ENCODE peak calls at places on chromosomes 3 and 15, in seven cellular contexts. One of them, this sample, is unnamed.

GRCh38 chr15:78527325-78527724 is 12.9 kb upstream of the PSMA4 start:
- DNase-seq in brain microvascular endothelial cell: no peak
- DNase-seq in Ammon's horn: no peak
- DNase-seq in DMS153: no peak
- DNase-seq in AG08396: no peak
- DNase-seq in GM23248: no peak
- DNase-seq in stimulated activated CD4-positive, alpha-beta T cell treated with anti-CD3 and anti-CD28 coated beads, Interleukin-2, amount 100 ng/mL, for 48 hours: no peak
- DNase-seq in this sample: no peak

GRCh38 chr3:119695480-119695879 is 7.3 kb upstream of the CFAP91 start:
- DNase-seq in GM23248: peak; percentile 30
- DNase-seq in AG08396: peak; percentile 13
- DNase-seq in stimulated activated CD4-positive, alpha-beta T cell treated with anti-CD3 and anti-CD28 coated beads, Interleukin-2, amount 100 ng/mL, for 48 hours: no peak
- DNase-seq in DMS153: no peak
- DNase-seq in brain microvascular endothelial cell: no peak
- DNase-seq in Ammon's horn: no peak
- DNase-seq in this sample: peak; percentile 17

GRCh38 chr15:38680780-38681179 is 116.2 kb upstream of the RASGRP1 start:
- DNase-seq in GM23248: no peak
- DNase-seq in DMS153: no peak
- DNase-seq in Ammon's horn: no peak
- DNase-seq in brain microvascular endothelial cell: no peak
- DNase-seq in stimulated activated CD4-positive, alpha-beta T cell treated with anti-CD3 and anti-CD28 coated beads, Interleukin-2, amount 100 ng/mL, for 48 hours: no peak
- DNase-seq in AG08396: no peak
- DNase-seq in this sample: no peak

GRCh38 chr3:8851703-8852102 is 82.3 kb upstream of the OXTR start:
- DNase-seq in GM23248: peak; percentile 79
- DNase-seq in stimulated activated CD4-positive, alpha-beta T cell treated with anti-CD3 and anti-CD28 coated beads, Interleukin-2, amount 100 ng/mL, for 48 hours: no peak
- DNase-seq in brain microvascular endothelial cell: peak; percentile 87
- DNase-seq in Ammon's horn: no peak
- DNase-seq in AG08396: peak; percentile 80
- DNase-seq in DMS153: no peak
- DNase-seq in this sample: peak; percentile 74

GRCh38 chr3:14592836-14593235 is 52.7 kb upstream of the GRIP2 start:
- DNase-seq in DMS153: no peak
- DNase-seq in AG08396: no peak
- DNase-seq in brain microvascular endothelial cell: no peak
- DNase-seq in GM23248: no peak
- DNase-seq in Ammon's horn: no peak
- DNase-seq in stimulated activated CD4-positive, alpha-beta T cell treated with anti-CD3 and anti-CD28 coated beads, Interleukin-2, amount 100 ng/mL, for 48 hours: no peak
- DNase-seq in this sample: no peak

GRCh38 chr15:57747206-57747605 is 40.7 kb downstream of the POLR2M start:
- DNase-seq in Ammon's horn: no peak
- DNase-seq in brain microvascular endothelial cell: no peak
- DNase-seq in AG08396: no peak
- DNase-seq in stimulated activated CD4-positive, alpha-beta T cell treated with anti-CD3 and anti-CD28 coated beads, Interleukin-2, amount 100 ng/mL, for 48 hours: no peak
- DNase-seq in DMS153: no peak
- DNase-seq in GM23248: no peak
- DNase-seq in this sample: no peak

GRCh38 chr3:195064300-195064931 is 206.5 kb downstream of the XXYLT1 start:
- DNase-seq in Ammon's horn: no peak
- DNase-seq in stimulated activated CD4-positive, alpha-beta T cell treated with anti-CD3 and anti-CD28 coated beads, Interleukin-2, amount 100 ng/mL, for 48 hours: no peak
- DNase-seq in brain microvascular endothelial cell: no peak
- DNase-seq in AG08396: peak; percentile 52
- DNase-seq in GM23248: no peak
- DNase-seq in DMS153: no peak
- DNase-seq in this sample: peak; percentile 51

GRCh38 chr3:194140520-194141414 is 4.8 kb downstream of the HES1 start:
- DNase-seq in Ammon's horn: no peak
- DNase-seq in brain microvascular endothelial cell: peak; percentile 66
- DNase-seq in DMS153: peak; percentile 59
- DNase-seq in stimulated activated CD4-positive, alpha-beta T cell treated with anti-CD3 and anti-CD28 coated beads, Interleukin-2, amount 100 ng/mL, for 48 hours: no peak
- DNase-seq in GM23248: peak; percentile 62
- DNase-seq in AG08396: no peak
- DNase-seq in this sample: no peak

GRCh38 chr3:138942861-138943623 is 3.9 kb downstream of the FOXL2 start:
- DNase-seq in AG08396: no peak
- DNase-seq in Ammon's horn: no peak
- DNase-seq in stimulated activated CD4-positive, alpha-beta T cell treated with anti-CD3 and anti-CD28 coated beads, Interleukin-2, amount 100 ng/mL, for 48 hours: no peak
- DNase-seq in GM23248: no peak
- DNase-seq in brain microvascular endothelial cell: no peak
- DNase-seq in DMS153: no peak
- DNase-seq in this sample: no peak

GRCh38 chr15:60923925-60924324 is 305.2 kb downstream of the RORA start:
- DNase-seq in GM23248: no peak
- DNase-seq in brain microvascular endothelial cell: no peak
- DNase-seq in AG08396: no peak
- DNase-seq in stimulated activated CD4-positive, alpha-beta T cell treated with anti-CD3 and anti-CD28 coated beads, Interleukin-2, amount 100 ng/mL, for 48 hours: no peak
- DNase-seq in DMS153: no peak
- DNase-seq in Ammon's horn: no peak
- DNase-seq in this sample: no peak

GRCh38 chr3:146308222-146308621 is 57.3 kb upstream of the PLSCR4 start:
- DNase-seq in DMS153: no peak
- DNase-seq in AG08396: peak; percentile 43
- DNase-seq in GM23248: peak; percentile 92
- DNase-seq in Ammon's horn: no peak
- DNase-seq in brain microvascular endothelial cell: peak; percentile 87
- DNase-seq in stimulated activated CD4-positive, alpha-beta T cell treated with anti-CD3 and anti-CD28 coated beads, Interleukin-2, amount 100 ng/mL, for 48 hours: no peak
- DNase-seq in this sample: peak; percentile 89

GRCh38 chr15:43525131-43525530 is 7.7 kb downstream of the MAP1A start:
- DNase-seq in GM23248: no peak
- DNase-seq in stimulated activated CD4-positive, alpha-beta T cell treated with anti-CD3 and anti-CD28 coated beads, Interleukin-2, amount 100 ng/mL, for 48 hours: no peak
- DNase-seq in brain microvascular endothelial cell: no peak
- DNase-seq in AG08396: no peak
- DNase-seq in Ammon's horn: no peak
- DNase-seq in DMS153: no peak
- DNase-seq in this sample: no peak